ENCODE peak calls at places on chromosomes 12 and 14, in eight cellular contexts. U is GM10248, P is AG09309, C is foreskin keratinocyte, M is body of pancreas, Z is heart right ventricle, A is lower leg skin, L is type B pancreatic cell. R is an unnamed sample.

GRCh38 chr12:39431797-39432196 is 11.1 kb downstream of the KIF21A start:
- DNase-seq in U (no peak), C (no peak), L (no peak), P (no peak), A (no peak), M (no peak), Z (no peak), R (no peak)

GRCh38 chr14:105064721-105065143 is 498 bp downstream of the GPR132 start:
- DNase-seq in Z (no peak), M (no peak), L (no peak), P (no peak), C (no peak), U (peak; percentile 58), A (no peak), R (no peak)

GRCh38 chr14:53409974-53410373 is 256.9 kb upstream of the DDHD1 start:
- DNase-seq in Z (no peak), L (no peak), C (peak; percentile 22), U (no peak), P (no peak), A (no peak), M (no peak), R (no peak)

GRCh38 chr14:74437654-74438053 is 11.6 kb upstream of the SYNDIG1L start:
- DNase-seq in P (no peak), U (no peak), A (peak; percentile 18), C (no peak), Z (no peak), L (no peak), M (no peak), R (no peak)

GRCh38 chr14:66070542-66071319 is 415.4 kb upstream of the CCDC196 start:
- DNase-seq in M (peak; percentile 63), Z (peak; percentile 30), C (no peak), U (peak; percentile 64), P (no peak), A (no peak), L (no peak), R (peak; percentile 27)

GRCh38 chr14:73325630-73326299 is 88.5 kb downstream of the PAPLN start:
- DNase-seq in L (no peak), M (no peak), P (no peak), C (no peak), U (no peak), A (no peak), Z (no peak), R (no peak)

GRCh38 chr12:50066402-50066801 is 9.0 kb downstream of the ASIC1 start:
- DNase-seq in A (no peak), P (peak; percentile 59), U (no peak), M (no peak), L (no peak), C (no peak), Z (no peak), R (no peak)

GRCh38 chr14:102736956-102737355 is 40.3 kb upstream of the TRAF3 start:
- DNase-seq in A (no peak), L (no peak), C (no peak), P (no peak), M (no peak), U (no peak), Z (no peak), R (no peak)

GRCh38 chr14:44418856-44419255 is 88.2 kb downstream of the FSCB start:
- DNase-seq in L (no peak), P (no peak), Z (no peak), M (no peak), U (no peak), A (no peak), C (no peak), R (no peak)

GRCh38 chr12:101877816-101878811 is 734 bp downstream of the DRAM1 start:
- DNase-seq in C (no peak), L (no peak), Z (peak; percentile 35), A (peak; percentile 86), P (no peak), M (peak; percentile 41), U (peak; percentile 37), R (no peak)

GRCh38 chr12:124980098-124980892 is 8.6 kb downstream of the DHX37 start:
- DNase-seq in L (no peak), M (no peak), P (no peak), C (no peak), A (no peak), Z (no peak), U (no peak), R (no peak)

GRCh38 chr12:101764393-101764792 is 25.1 kb upstream of the SYCP3 start:
- DNase-seq in Z (no peak), A (no peak), P (no peak), M (no peak), U (no peak), C (no peak), L (no peak), R (no peak)

GRCh38 chr12:132729541-132730320 is 19.1 kb downstream of the PGAM5 start:
- DNase-seq in M (no peak), U (no peak), P (no peak), L (no peak), Z (no peak), A (no peak), C (no peak), R (no peak)

GRCh38 chr14:33611405-33612183 is 339.3 kb downstream of the EGLN3 start:
- DNase-seq in P (no peak), M (no peak), A (no peak), C (peak; percentile 50), L (no peak), U (no peak), Z (no peak), R (no peak)

GRCh38 chr12:128204725-128205124 is 62.2 kb upstream of the TMEM132C start:
- DNase-seq in U (no peak), A (no peak), Z (no peak), P (no peak), L (no peak), C (no peak), M (no peak), R (no peak)

GRCh38 chr14:47366006-47366405 is 309.4 kb downstream of the MDGA2 start:
- DNase-seq in C (no peak), L (no peak), P (no peak), A (no peak), Z (no peak), U (no peak), M (no peak), R (no peak)

GRCh38 chr14:79571361-79571760 is 639.9 kb downstream of the DIO2 start:
- DNase-seq in M (no peak), P (no peak), A (no peak), C (no peak), L (no peak), U (no peak), Z (no peak), R (no peak)

GRCh38 chr14:73745571-73746539 is 31.7 kb upstream of the PNMA1 start:
- DNase-seq in P (no peak), A (no peak), Z (no peak), M (no peak), U (no peak), L (no peak), C (no peak), R (no peak)

GRCh38 chr12:115872919-115873357 is 404.6 kb downstream of the MED13L start:
- DNase-seq in U (no peak), L (no peak), P (no peak), Z (no peak), C (peak; percentile 87), M (peak; percentile 71), A (no peak), R (no peak)

GRCh38 chr12:114834621-114835020 is 150.6 kb upstream of the TBX3 start:
- DNase-seq in M (no peak), U (no peak), P (no peak), C (peak; percentile 9), L (no peak), A (no peak), Z (no peak), R (no peak)
- TF ChIP-seq CTCF in M (no peak), U (no peak), P (no peak), C (no peak), L (no peak), A (no peak), Z (no peak), R (no peak)

DNA sequence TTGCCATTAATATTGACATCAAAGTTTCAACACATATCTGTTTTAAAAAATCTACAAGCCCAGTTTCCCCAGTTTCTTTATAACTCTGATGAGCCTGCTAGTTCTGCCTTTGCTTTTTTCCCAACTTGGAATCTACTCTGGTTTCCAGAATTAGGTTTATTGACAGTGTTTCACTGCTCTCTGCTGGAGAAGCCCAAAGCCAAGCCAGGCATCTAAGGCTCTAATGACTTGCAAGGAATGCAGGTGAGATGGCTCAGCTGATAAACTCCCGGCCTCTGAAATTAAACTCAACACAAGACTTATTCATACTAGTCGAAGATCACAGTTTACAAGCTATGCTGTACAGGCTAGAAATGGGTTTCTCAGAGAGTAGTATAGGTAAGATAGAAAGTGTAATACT is 54.3 kb downstream of the HMGA2 start:
- DNase-seq in A (no peak), M (no peak), L (no peak), P (no peak), C (no peak), U (no peak), Z (no peak), R (no peak)
- TF ChIP-seq CTCF in A (no peak), M (peak; percentile 21), L (no peak), P (peak; percentile 44), C (peak; percentile 32), U (peak; percentile 26), Z (peak; percentile 25), R (no peak)

DNA sequence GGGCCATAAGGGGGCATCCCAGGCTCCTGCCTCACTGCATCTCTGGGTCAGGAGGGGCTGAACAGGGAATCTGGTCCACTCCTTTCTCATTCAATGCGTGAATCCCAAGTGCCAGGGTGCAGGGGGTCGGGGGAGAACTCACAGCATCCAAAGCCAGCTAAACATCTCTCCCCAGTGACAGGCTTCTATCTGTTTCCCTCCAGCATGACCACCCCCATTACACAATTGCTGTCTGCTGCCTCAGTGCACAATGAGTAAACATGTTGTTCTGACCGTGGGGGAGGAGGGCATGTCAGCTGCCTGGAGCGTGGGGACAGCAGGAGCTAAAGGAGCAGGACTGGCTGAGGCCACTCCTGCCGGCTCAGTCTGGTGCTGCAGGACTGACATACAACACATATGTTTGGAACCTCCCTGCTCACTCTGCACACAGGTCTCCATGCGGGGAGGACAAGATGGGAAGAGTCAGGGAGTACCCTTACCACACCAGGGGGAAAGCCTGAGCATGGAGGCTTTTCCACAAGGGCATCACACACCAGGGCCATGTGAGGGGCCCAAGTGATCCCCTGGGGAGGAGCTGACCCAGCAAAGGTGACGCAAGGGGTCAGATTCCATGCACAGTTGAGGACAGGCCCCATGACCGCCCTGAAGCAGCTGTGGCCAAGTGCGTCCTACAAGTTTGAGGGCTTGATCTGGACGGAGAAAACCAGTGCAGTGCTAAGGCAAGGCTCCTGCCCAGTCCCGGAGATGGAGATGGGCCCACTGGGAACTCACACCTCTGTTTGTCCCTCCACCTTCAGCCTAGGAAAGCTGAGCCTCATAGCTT is 1.4 kb downstream of the TNS2 start:
- DNase-seq in A (peak; percentile 97), P (no peak), Z (peak; percentile 73), M (peak; percentile 69), U (no peak), C (no peak), L (no peak), R (peak; percentile 24)
- TF ChIP-seq CTCF in A (peak; percentile 46), P (no peak), Z (no peak), M (no peak), U (no peak), C (no peak), L (peak; percentile 51), R (no peak)

DNA sequence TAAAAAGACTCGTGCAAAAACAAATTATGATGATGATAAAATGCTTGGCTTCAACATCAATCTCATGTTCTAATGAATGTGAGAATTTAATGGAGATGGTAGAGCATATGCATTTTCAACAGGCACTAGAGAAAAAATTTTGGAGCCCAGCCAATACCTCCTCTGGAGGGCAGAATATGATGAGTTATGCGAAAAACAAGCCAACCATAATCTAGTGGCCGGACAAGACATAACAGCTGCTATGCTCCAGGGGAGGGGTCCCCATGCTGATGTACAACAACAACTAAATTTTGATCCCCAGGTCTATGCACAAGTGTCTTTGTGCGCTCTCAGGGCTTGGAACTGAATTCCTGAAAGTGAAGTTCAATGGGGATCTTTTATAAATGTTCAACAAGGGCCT is 1197.5 kb downstream of the LRFN5 start:
- DNase-seq in M (no peak), L (no peak), U (no peak), C (no peak), Z (no peak), P (no peak), A (no peak), R (no peak)
- TF ChIP-seq CTCF in M (no peak), L (no peak), U (no peak), C (no peak), Z (no peak), P (no peak), A (no peak), R (no peak)